ENCODE peak calls at places on chromosome 22, in seven cellular contexts. M is GM04504; T is glutamatergic neuron; U is nephron progenitor cell; Z is stimulated activated CD4-positive, alpha-beta T cell treated with anti-CD3 and anti-CD28 coated beads, Interleukin-4, amount 100 ng/mL, for 48 hours; O is T-helper 17 cell; W is fibroblast of the aortic adventitia. P is an unnamed sample.

GRCh38 chr22:28648792-28649191 is 30.8 kb downstream of the TTC28 start:
- DNase-seq in M (no peak), T (no peak), U (no peak), Z (no peak), O (no peak), W (no peak), P (no peak)

GRCh38 chr22:46364341-46365165 is 29.0 kb downstream of the TRMU start:
- DNase-seq in M (no peak), T (peak), U (no peak), Z (no peak), O (no peak), W (no peak), P (no peak)

GRCh38 chr22:23147632-23148387 is 2.5 kb downstream of the RAB36 start:
- DNase-seq in M (no peak), T (no peak), U (no peak), Z (no peak), O (no peak), W (peak), P (no peak)

GRCh38 chr22:38413085-38414008 is 41.7 kb downstream of the KCNJ4 start:
- DNase-seq in M (no peak), T (peak), U (no peak), Z (no peak), O (no peak), W (no peak), P (no peak)

GRCh38 chr22:46721716-46722115 is 16.3 kb downstream of the CERK start:
- DNase-seq in M (no peak), T (no peak), U (no peak), Z (no peak), O (no peak), W (no peak), P (no peak)

GRCh38 chr22:43953988-43954771 is 1.1 kb upstream of the SAMM50 start:
- DNase-seq in M (no peak), T (no peak), U (no peak), Z (no peak), O (no peak), W (no peak), P (no peak)

GRCh38 chr22:39175127-39176066 is 22.9 kb upstream of the CBX7 start:
- DNase-seq in M (no peak), T (no peak), U (no peak), Z (no peak), O (no peak), W (no peak), P (peak)

GRCh38 chr22:22730655-22731373 is 86.4 kb downstream of the GGTLC2 start:
- DNase-seq in M (no peak), T (no peak), U (no peak), Z (no peak), O (no peak), W (no peak), P (no peak)

GRCh38 chr22:50684986-50685385 is 12.4 kb downstream of the SHANK3 start:
- DNase-seq in M (no peak), T (peak), U (no peak), Z (no peak), O (no peak), W (peak), P (peak)

GRCh38 chr22:23767673-23768548 is at the start of gene CHCHD10:
- DNase-seq in M (peak), T (peak), U (peak), Z (peak), O (peak), W (peak), P (peak)